ENCODE peak calls at places on chromosomes 3 and 15, in four cellular contexts. K is A549, E is H1, A is stomach. F is an unnamed sample.

GRCh38 chr3:183698318-183698731 is 728 bp downstream of the YEATS2 start:
- DNase-seq in K (peak), E (no peak), A (no peak), F (peak)

GRCh38 chr15:97902140-97902780 is 58.2 kb upstream of the ARRDC4 start:
- DNase-seq in K (no peak), E (no peak), A (no peak), F (no peak)

GRCh38 chr15:101353240-101353639 is 58.2 kb upstream of the SNRPA1 start:
- DNase-seq in K (no peak), E (no peak), A (no peak), F (no peak)

GRCh38 chr3:13347390-13347966 is 72.6 kb downstream of the NUP210 start:
- DNase-seq in K (no peak), E (peak), A (no peak), F (no peak)

GRCh38 chr15:63736287-63736686 is 97.5 kb downstream of the HERC1 start:
- DNase-seq in K (no peak), E (no peak), A (no peak), F (no peak)

GRCh38 chr3:101466465-101467309 is 46.3 kb downstream of the SENP7 start:
- DNase-seq in K (no peak), E (peak), A (peak), F (no peak)

GRCh38 chr15:64354683-64355558 is 1.1 kb downstream of the CSNK1G1 start:
- DNase-seq in K (no peak), E (no peak), A (no peak), F (no peak)

GRCh38 chr15:78223396-78224023 is 10.9 kb downstream of the ACSBG1 start:
- DNase-seq in K (no peak), E (no peak), A (no peak), F (no peak)

GRCh38 chr15:88590771-88591170 is 30.4 kb upstream of the AEN start:
- DNase-seq in K (no peak), E (no peak), A (no peak), F (no peak)

GRCh38 chr3:18288243-18288642 is 136.9 kb downstream of the SATB1 start:
- DNase-seq in K (no peak), E (no peak), A (no peak), F (no peak)

GRCh38 chr3:187019542-187020072 is 89.3 kb downstream of the ST6GAL1 start:
- DNase-seq in K (no peak), E (no peak), A (no peak), F (no peak)

GRCh38 chr15:77862651-77863104 is 214.8 kb downstream of the TBC1D2B start:
- DNase-seq in K (no peak), E (no peak), A (no peak), F (no peak)

GRCh38 chr3:12375572-12375971 is 86.7 kb downstream of the PPARG start:
- DNase-seq in K (no peak), E (no peak), A (no peak), F (no peak)

GRCh38 chr3:150216041-150216811 is 191.9 kb upstream of the TSC22D2 start:
- DNase-seq in K (no peak), E (no peak), A (no peak), F (peak)

GRCh38 chr3:119628390-119628789 is 30.7 kb downstream of the PLA1A start:
- DNase-seq in K (no peak), E (no peak), A (no peak), F (no peak)

GRCh38 chr15:78702609-78703332 is 61.8 kb upstream of the CHRNB4 start:
- DNase-seq in K (no peak), E (no peak), A (no peak), F (no peak)

GRCh38 chr15:31020542-31020941 is 29.1 kb upstream of the MTMR10 start:
- DNase-seq in K (no peak), E (no peak), A (no peak), F (no peak)

GRCh38 chr3:141876381-141876890 is at the start of gene ATP1B3:
- DNase-seq in K (peak), E (peak), A (peak), F (peak)

GRCh38 chr15:60419752-60420151 is 22.0 kb upstream of the ANXA2 start:
- DNase-seq in K (no peak), E (no peak), A (no peak), F (no peak)

GRCh38 chr3:170773682-170774081 is 96.3 kb downstream of the RPL22L1 start:
- DNase-seq in K (no peak), E (no peak), A (no peak), F (no peak)

GRCh38 chr3:197458179-197458707 is 97.5 kb downstream of the BDH1 start:
- DNase-seq in K (peak), E (no peak), A (peak), F (no peak)

GRCh38 chr3:72129384-72130094 is 344.6 kb upstream of the PROK2 start:
- DNase-seq in K (no peak), E (no peak), A (no peak), F (no peak)

GRCh38 chr3:14890470-14890869 is 56.9 kb upstream of the NR2C2 start:
- DNase-seq in K (no peak), E (no peak), A (no peak), F (no peak)

GRCh38 chr15:51366911-51367310 is 25.5 kb downstream of the GLDN start:
- DNase-seq in K (no peak), E (no peak), A (peak), F (peak)

GRCh38 chr3:148379763-148380162 is 317.9 kb upstream of the AGTR1 start:
- DNase-seq in K (peak), E (no peak), A (no peak), F (no peak)

GRCh38 chr3:114025451-114025850 is 30.9 kb downstream of the CCDC191 start:
- DNase-seq in K (no peak), E (no peak), A (no peak), F (no peak)

GRCh38 chr3:123271466-123272159 is 69.9 kb downstream of the SEC22A start:
- DNase-seq in K (no peak), E (no peak), A (no peak), F (peak)

GRCh38 chr15:52673312-52673711 is 5.9 kb downstream of the ATOSA start:
- DNase-seq in K (no peak), E (no peak), A (no peak), F (no peak)

GRCh38 chr3:66047321-66048050 is 8.8 kb upstream of the MAGI1 start:
- DNase-seq in K (no peak), E (no peak), A (no peak), F (no peak)

GRCh38 chr3:58630081-58630709 is 36.4 kb downstream of the FAM3D start:
- DNase-seq in K (peak), E (peak), A (peak), F (peak)

DNA sequence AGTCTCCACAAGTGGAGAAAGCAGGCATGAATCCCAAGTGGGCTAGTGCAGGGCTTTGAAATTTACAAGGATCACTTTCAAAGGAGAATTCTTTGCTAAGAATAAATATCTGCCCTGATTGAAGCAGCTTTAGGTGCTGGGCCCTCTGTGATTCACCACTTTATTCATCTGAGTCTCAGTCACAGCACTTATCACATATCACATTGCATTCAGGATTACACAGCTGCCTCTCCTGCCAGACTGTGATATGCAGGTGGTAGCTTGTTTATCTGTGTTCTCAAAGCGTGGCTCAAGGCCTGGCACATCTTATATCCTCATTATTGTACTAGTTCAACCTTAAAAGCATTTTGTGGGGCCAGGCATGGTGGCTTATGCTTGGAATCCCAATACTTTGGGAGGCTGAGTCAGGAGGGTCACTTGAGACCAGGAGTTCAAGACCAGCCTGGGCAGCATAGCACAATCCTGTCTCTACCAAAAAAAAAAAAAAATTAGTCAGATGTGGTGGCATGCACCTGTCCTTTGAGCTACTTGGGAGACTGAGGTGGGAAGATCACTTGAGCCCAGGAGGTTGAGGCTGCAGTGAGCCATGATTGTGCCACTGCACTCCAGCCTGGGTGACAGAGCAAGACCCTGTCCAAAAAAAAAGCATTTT is 156.9 kb upstream of the EIF1B start:
- DNase-seq in K (no peak), E (no peak), A (no peak), F (no peak)
- TF ChIP-seq CTCF in K (no peak), E (no peak), A (no peak), F (no peak)

GRCh38 chr15:89997079-89997478 is 4.0 kb upstream of the ZNF710 start:
- DNase-seq in K (no peak), E (no peak), A (no peak), F (no peak)

GRCh38 chr15:89998141-89998661 is 2.9 kb upstream of the ZNF710 start:
- DNase-seq in K (peak), E (no peak), A (no peak), F (no peak)

GRCh38 chr15:89991312-89991711 is 9.8 kb upstream of the ZNF710 start:
- DNase-seq in K (no peak), E (no peak), A (no peak), F (no peak)

GRCh38 chr15:89998923-89999675 is 2.0 kb upstream of the ZNF710 start:
- DNase-seq in K (no peak), E (no peak), A (no peak), F (no peak)

DNA sequence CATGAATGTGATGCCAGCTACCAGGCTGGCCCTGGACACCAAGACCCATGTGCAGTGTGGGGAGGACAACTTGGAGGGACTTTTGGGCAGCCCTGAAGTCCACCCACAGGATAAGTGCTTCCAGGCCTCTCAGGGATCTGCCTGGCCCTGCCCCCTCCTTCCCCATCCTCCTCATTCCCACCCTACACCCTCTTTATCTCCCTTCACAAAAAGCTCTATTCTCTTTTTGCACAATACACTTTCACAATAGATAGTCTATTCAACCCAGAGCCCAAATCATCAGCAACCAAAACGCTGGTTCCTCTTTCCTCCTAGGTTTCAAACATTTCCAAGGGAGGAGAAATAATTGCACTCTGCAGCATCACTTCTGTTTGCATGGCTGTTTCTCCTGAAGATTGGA is 7.8 kb upstream of the ZNF710 start:
- DNase-seq in K (no peak), E (no peak), A (no peak), F (no peak)
- TF ChIP-seq POLR2A in K (no peak), E (no peak), A (no peak), F (no peak)

GRCh38 chr15:75738647-75739325 is 26.1 kb upstream of the CSPG4 start:
- DNase-seq in K (peak), E (peak), A (peak), F (peak)
- TF ChIP-seq EP300 in K (no peak), E (no peak), A (no peak), F (no peak)

GRCh38 chr3:196198081-196198675 is 13.0 kb downstream of the ZDHHC19 start:
- DNase-seq in K (no peak), E (no peak), A (no peak), F (no peak)

GRCh38 chr3:196197524-196197923 is 13.7 kb downstream of the ZDHHC19 start:
- DNase-seq in K (no peak), E (no peak), A (no peak), F (no peak)

GRCh38 chr3:196202516-196202970 is 8.7 kb downstream of the ZDHHC19 start:
- DNase-seq in K (no peak), E (no peak), A (no peak), F (peak)

GRCh38 chr3:196195664-196196255 is 15.4 kb downstream of the ZDHHC19 start:
- DNase-seq in K (no peak), E (no peak), A (no peak), F (no peak)

GRCh38 chr3:196198771-196199753 is 12.1 kb downstream of the ZDHHC19 start:
- DNase-seq in K (no peak), E (no peak), A (no peak), F (peak)
- TF ChIP-seq CTCF in K (no peak), E (peak), A (no peak), F (no peak)

DNA sequence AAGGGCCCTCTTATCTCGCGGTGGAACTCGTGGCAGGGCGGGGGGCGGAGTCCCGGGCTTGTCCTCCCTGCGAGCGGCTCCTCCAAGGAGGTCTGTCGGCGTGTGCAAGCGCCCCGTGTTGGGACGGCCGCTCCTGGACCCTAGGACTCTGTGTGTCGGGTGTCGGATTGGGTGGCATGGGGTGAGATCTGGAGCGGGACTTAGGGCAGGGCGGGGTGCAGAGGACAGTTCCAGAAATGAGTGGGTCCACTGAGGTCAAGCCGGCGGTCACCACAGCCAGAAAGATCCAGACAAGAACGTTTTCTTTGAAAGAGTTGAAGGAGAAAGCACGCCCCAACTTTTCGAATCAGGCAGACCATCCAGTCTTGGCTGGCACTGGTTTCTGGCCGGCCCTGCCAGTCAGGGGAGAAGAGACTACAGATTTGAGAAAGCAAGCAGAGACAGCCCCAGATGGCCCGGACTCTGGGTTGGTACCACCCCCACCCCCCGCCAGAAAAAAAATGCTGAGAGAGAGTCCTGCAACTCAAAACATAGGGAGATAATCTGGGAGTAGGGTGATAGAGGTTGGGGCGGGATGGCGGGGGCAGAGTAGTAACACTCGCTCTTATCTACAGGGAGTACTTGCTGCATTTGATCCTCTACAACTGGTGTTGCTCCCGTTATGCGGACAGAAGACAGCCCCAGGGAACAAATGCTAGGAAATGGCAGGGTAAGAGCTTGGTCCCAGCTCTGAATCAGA is 829 bp upstream of the CISH start:
- DNase-seq in K (no peak), E (no peak), A (no peak), F (peak)
- TF ChIP-seq POLR2A in K (no peak), E (no peak), A (no peak), F (peak)

DNA sequence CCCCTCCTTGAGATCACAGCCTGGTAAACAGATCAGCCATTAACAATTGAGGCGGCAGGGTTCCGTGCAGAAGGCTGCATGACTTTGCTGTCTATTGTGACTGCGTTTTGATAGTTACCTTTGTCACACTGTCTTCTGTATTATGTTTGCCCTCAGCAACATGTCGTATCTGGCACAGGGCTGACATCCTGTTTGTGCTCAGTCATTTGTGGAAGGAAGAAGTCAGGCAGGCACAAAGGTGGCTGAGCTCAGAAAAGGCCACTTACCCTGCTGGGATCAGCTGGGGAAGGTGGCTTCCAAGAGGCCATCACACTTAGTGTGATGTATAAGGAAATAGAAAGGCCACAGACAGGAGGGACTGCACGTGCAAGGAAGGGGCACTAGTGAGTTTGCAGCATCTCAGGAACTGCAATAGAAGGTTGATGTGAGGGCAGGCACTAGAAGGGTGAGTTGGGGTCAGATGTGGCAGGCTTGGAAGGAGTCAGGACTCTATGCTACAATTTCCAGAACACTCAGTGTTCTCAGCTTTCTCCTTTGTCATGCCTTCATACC is 13.4 kb downstream of the PML start:
- DNase-seq in K (no peak), E (no peak), A (no peak), F (no peak)
- TF ChIP-seq EP300 in K (no peak), E (no peak), A (no peak), F (no peak)

GRCh38 chr3:126103121-126104027 is 19.4 kb upstream of the SLC41A3 start:
- DNase-seq in K (no peak), E (peak), A (no peak), F (no peak)
- TF ChIP-seq CTCF in K (no peak), E (peak), A (no peak), F (no peak)

GRCh38 chr15:47949815-47950214 is 171.0 kb upstream of the SLC24A5 start:
- DNase-seq in K (no peak), E (no peak), A (no peak), F (no peak)

GRCh38 chr15:47945869-47946666 is 174.7 kb upstream of the SLC24A5 start:
- DNase-seq in K (no peak), E (no peak), A (no peak), F (no peak)

GRCh38 chr15:47944911-47945310 is 175.9 kb upstream of the SLC24A5 start:
- DNase-seq in K (no peak), E (no peak), A (no peak), F (no peak)

GRCh38 chr15:47951761-47952160 is 169.0 kb upstream of the SLC24A5 start:
- DNase-seq in K (no peak), E (no peak), A (no peak), F (no peak)

DNA sequence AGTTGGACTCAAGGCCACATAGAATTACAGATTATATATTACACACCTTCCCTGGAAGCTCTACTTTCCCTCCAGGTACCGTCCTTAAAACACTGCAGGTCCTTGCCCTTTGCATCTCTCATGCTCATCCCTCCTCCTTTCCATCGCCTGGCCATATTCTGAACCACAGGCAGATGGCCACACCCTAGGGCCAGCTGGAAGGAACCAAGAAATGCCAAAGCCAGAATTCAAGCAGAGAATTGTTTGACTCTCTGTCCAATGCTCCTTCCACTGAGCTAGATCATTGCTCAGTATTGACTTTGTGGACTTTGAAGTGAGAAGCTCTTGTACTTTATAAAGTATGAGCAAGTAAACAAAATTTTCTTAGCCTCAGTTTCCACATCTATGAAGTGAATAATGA is 170.3 kb upstream of the SLC24A5 start:
- DNase-seq in K (no peak), E (no peak), A (no peak), F (no peak)
- TF ChIP-seq POLR2A in K (no peak), E (no peak), A (no peak), F (no peak)